ENCODE peak calls at places on chromosome 10, in eight cellular contexts. One of them, this sample, is unnamed.

GRCh38 chr10:100341953-100342626 is 4.9 kb upstream of the SCD start:
- DNase-seq in SK-MEL-5: peak
- DNase-seq in MV-4-11: peak
- DNase-seq in HuH-7.5: peak
- DNase-seq in A549: peak
- DNase-seq in activated T-helper 1 cell treated with anti-CD3 and anti-CD28 coated beads, Interleukin-2, amount 50 U/mL, for 16 hours: no peak
- DNase-seq in NCI-H748 treated with DMSO at 0.1 percent for 48 hours: no peak
- DNase-seq in GM23338: peak
- DNase-seq in this sample: peak

GRCh38 chr10:78953124-78954008 is 115.4 kb upstream of the ZMIZ1 start:
- DNase-seq in SK-MEL-5: no peak
- DNase-seq in MV-4-11: peak
- DNase-seq in HuH-7.5: no peak
- DNase-seq in A549: no peak
- DNase-seq in activated T-helper 1 cell treated with anti-CD3 and anti-CD28 coated beads, Interleukin-2, amount 50 U/mL, for 16 hours: no peak
- DNase-seq in NCI-H748 treated with DMSO at 0.1 percent for 48 hours: no peak
- DNase-seq in GM23338: no peak
- DNase-seq in this sample: peak

GRCh38 chr10:121070257-121070656 is 219.1 kb downstream of the WDR11 start:
- DNase-seq in SK-MEL-5: peak
- DNase-seq in MV-4-11: peak
- DNase-seq in HuH-7.5: peak
- DNase-seq in A549: peak
- DNase-seq in activated T-helper 1 cell treated with anti-CD3 and anti-CD28 coated beads, Interleukin-2, amount 50 U/mL, for 16 hours: no peak
- DNase-seq in NCI-H748 treated with DMSO at 0.1 percent for 48 hours: peak
- DNase-seq in GM23338: peak
- DNase-seq in this sample: peak

GRCh38 chr10:5234106-5234877 is 37.7 kb downstream of the AKR1C4 start:
- DNase-seq in SK-MEL-5: no peak
- DNase-seq in MV-4-11: peak
- DNase-seq in HuH-7.5: no peak
- DNase-seq in A549: peak
- DNase-seq in activated T-helper 1 cell treated with anti-CD3 and anti-CD28 coated beads, Interleukin-2, amount 50 U/mL, for 16 hours: no peak
- DNase-seq in NCI-H748 treated with DMSO at 0.1 percent for 48 hours: no peak
- DNase-seq in GM23338: no peak
- DNase-seq in this sample: peak

GRCh38 chr10:26087666-26088065 is 128.9 kb upstream of the GAD2 start:
- DNase-seq in SK-MEL-5: no peak
- DNase-seq in MV-4-11: no peak
- DNase-seq in HuH-7.5: no peak
- DNase-seq in A549: no peak
- DNase-seq in activated T-helper 1 cell treated with anti-CD3 and anti-CD28 coated beads, Interleukin-2, amount 50 U/mL, for 16 hours: no peak
- DNase-seq in NCI-H748 treated with DMSO at 0.1 percent for 48 hours: no peak
- DNase-seq in GM23338: no peak
- DNase-seq in this sample: no peak

GRCh38 chr10:68734349-68734748 is 13.3 kb downstream of the CCAR1 start:
- DNase-seq in SK-MEL-5: no peak
- DNase-seq in MV-4-11: no peak
- DNase-seq in HuH-7.5: no peak
- DNase-seq in A549: no peak
- DNase-seq in activated T-helper 1 cell treated with anti-CD3 and anti-CD28 coated beads, Interleukin-2, amount 50 U/mL, for 16 hours: no peak
- DNase-seq in NCI-H748 treated with DMSO at 0.1 percent for 48 hours: no peak
- DNase-seq in GM23338: no peak
- DNase-seq in this sample: no peak

GRCh38 chr10:125209591-125210373 is 49.4 kb upstream of the CTBP2 start:
- DNase-seq in SK-MEL-5: peak
- DNase-seq in MV-4-11: no peak
- DNase-seq in HuH-7.5: no peak
- DNase-seq in A549: no peak
- DNase-seq in activated T-helper 1 cell treated with anti-CD3 and anti-CD28 coated beads, Interleukin-2, amount 50 U/mL, for 16 hours: no peak
- DNase-seq in NCI-H748 treated with DMSO at 0.1 percent for 48 hours: no peak
- DNase-seq in GM23338: no peak
- DNase-seq in this sample: peak

GRCh38 chr10:22550732-22551131 is 163.6 kb downstream of the PIP4K2A start:
- DNase-seq in SK-MEL-5: peak
- DNase-seq in MV-4-11: peak
- DNase-seq in HuH-7.5: no peak
- DNase-seq in A549: peak
- DNase-seq in activated T-helper 1 cell treated with anti-CD3 and anti-CD28 coated beads, Interleukin-2, amount 50 U/mL, for 16 hours: peak
- DNase-seq in NCI-H748 treated with DMSO at 0.1 percent for 48 hours: no peak
- DNase-seq in GM23338: peak
- DNase-seq in this sample: peak

GRCh38 chr10:70357447-70358035 is 24.9 kb downstream of the LRRC20 start:
- DNase-seq in SK-MEL-5: no peak
- DNase-seq in MV-4-11: peak
- DNase-seq in HuH-7.5: no peak
- DNase-seq in A549: no peak
- DNase-seq in activated T-helper 1 cell treated with anti-CD3 and anti-CD28 coated beads, Interleukin-2, amount 50 U/mL, for 16 hours: no peak
- DNase-seq in NCI-H748 treated with DMSO at 0.1 percent for 48 hours: no peak
- DNase-seq in GM23338: no peak
- DNase-seq in this sample: no peak

GRCh38 chr10:93463723-93464511 is 18.2 kb downstream of the MYOF start:
- DNase-seq in SK-MEL-5: no peak
- DNase-seq in MV-4-11: peak
- DNase-seq in HuH-7.5: no peak
- DNase-seq in A549: peak
- DNase-seq in activated T-helper 1 cell treated with anti-CD3 and anti-CD28 coated beads, Interleukin-2, amount 50 U/mL, for 16 hours: no peak
- DNase-seq in NCI-H748 treated with DMSO at 0.1 percent for 48 hours: no peak
- DNase-seq in GM23338: no peak
- DNase-seq in this sample: peak

GRCh38 chr10:90350122-90350521 is 507.7 kb downstream of the HTR7 start:
- DNase-seq in SK-MEL-5: no peak
- DNase-seq in MV-4-11: no peak
- DNase-seq in HuH-7.5: no peak
- DNase-seq in A549: no peak
- DNase-seq in activated T-helper 1 cell treated with anti-CD3 and anti-CD28 coated beads, Interleukin-2, amount 50 U/mL, for 16 hours: no peak
- DNase-seq in NCI-H748 treated with DMSO at 0.1 percent for 48 hours: no peak
- DNase-seq in GM23338: no peak
- DNase-seq in this sample: no peak

GRCh38 chr10:3806603-3807002 is 21.6 kb upstream of the KLF6 start:
- DNase-seq in SK-MEL-5: no peak
- DNase-seq in MV-4-11: no peak
- DNase-seq in HuH-7.5: no peak
- DNase-seq in A549: peak
- DNase-seq in activated T-helper 1 cell treated with anti-CD3 and anti-CD28 coated beads, Interleukin-2, amount 50 U/mL, for 16 hours: no peak
- DNase-seq in NCI-H748 treated with DMSO at 0.1 percent for 48 hours: peak
- DNase-seq in GM23338: no peak
- DNase-seq in this sample: peak

GRCh38 chr10:43437141-43437860 is 390 bp downstream of the ZNF487 start:
- DNase-seq in SK-MEL-5: no peak
- DNase-seq in MV-4-11: no peak
- DNase-seq in HuH-7.5: peak
- DNase-seq in A549: peak
- DNase-seq in activated T-helper 1 cell treated with anti-CD3 and anti-CD28 coated beads, Interleukin-2, amount 50 U/mL, for 16 hours: no peak
- DNase-seq in NCI-H748 treated with DMSO at 0.1 percent for 48 hours: no peak
- DNase-seq in GM23338: no peak
- DNase-seq in this sample: peak

GRCh38 chr10:46297406-46298204 is 10.8 kb downstream of the ANTXRL start:
- DNase-seq in SK-MEL-5: no peak
- DNase-seq in MV-4-11: no peak
- DNase-seq in HuH-7.5: no peak
- DNase-seq in A549: no peak
- DNase-seq in activated T-helper 1 cell treated with anti-CD3 and anti-CD28 coated beads, Interleukin-2, amount 50 U/mL, for 16 hours: no peak
- DNase-seq in NCI-H748 treated with DMSO at 0.1 percent for 48 hours: no peak
- DNase-seq in GM23338: no peak
- DNase-seq in this sample: no peak

GRCh38 chr10:127370601-127371000 is 174.2 kb upstream of the INSYN2A start:
- DNase-seq in SK-MEL-5: peak
- DNase-seq in MV-4-11: no peak
- DNase-seq in HuH-7.5: no peak
- DNase-seq in A549: no peak
- DNase-seq in activated T-helper 1 cell treated with anti-CD3 and anti-CD28 coated beads, Interleukin-2, amount 50 U/mL, for 16 hours: no peak
- DNase-seq in NCI-H748 treated with DMSO at 0.1 percent for 48 hours: no peak
- DNase-seq in GM23338: no peak
- DNase-seq in this sample: no peak

GRCh38 chr10:124245806-124246440 is 152.5 kb upstream of the CHST15 start:
- DNase-seq in SK-MEL-5: no peak
- DNase-seq in MV-4-11: no peak
- DNase-seq in HuH-7.5: no peak
- DNase-seq in A549: no peak
- DNase-seq in activated T-helper 1 cell treated with anti-CD3 and anti-CD28 coated beads, Interleukin-2, amount 50 U/mL, for 16 hours: no peak
- DNase-seq in NCI-H748 treated with DMSO at 0.1 percent for 48 hours: no peak
- DNase-seq in GM23338: no peak
- DNase-seq in this sample: no peak

GRCh38 chr10:63515002-63515763 is 6.0 kb upstream of the REEP3 start:
- DNase-seq in SK-MEL-5: peak
- DNase-seq in MV-4-11: peak
- DNase-seq in HuH-7.5: no peak
- DNase-seq in A549: peak
- DNase-seq in activated T-helper 1 cell treated with anti-CD3 and anti-CD28 coated beads, Interleukin-2, amount 50 U/mL, for 16 hours: no peak
- DNase-seq in NCI-H748 treated with DMSO at 0.1 percent for 48 hours: no peak
- DNase-seq in GM23338: peak
- DNase-seq in this sample: peak

GRCh38 chr10:35387768-35388167 is 51.5 kb downstream of the CCNY start:
- DNase-seq in SK-MEL-5: no peak
- DNase-seq in MV-4-11: no peak
- DNase-seq in HuH-7.5: no peak
- DNase-seq in A549: peak
- DNase-seq in activated T-helper 1 cell treated with anti-CD3 and anti-CD28 coated beads, Interleukin-2, amount 50 U/mL, for 16 hours: no peak
- DNase-seq in NCI-H748 treated with DMSO at 0.1 percent for 48 hours: no peak
- DNase-seq in GM23338: no peak
- DNase-seq in this sample: peak

GRCh38 chr10:121450247-121450646 is 148.0 kb downstream of the FGFR2 start:
- DNase-seq in SK-MEL-5: no peak
- DNase-seq in MV-4-11: no peak
- DNase-seq in HuH-7.5: no peak
- DNase-seq in A549: no peak
- DNase-seq in activated T-helper 1 cell treated with anti-CD3 and anti-CD28 coated beads, Interleukin-2, amount 50 U/mL, for 16 hours: no peak
- DNase-seq in NCI-H748 treated with DMSO at 0.1 percent for 48 hours: no peak
- DNase-seq in GM23338: no peak
- DNase-seq in this sample: no peak

GRCh38 chr10:101782811-101783735 is at the start of gene NPM3:
- DNase-seq in SK-MEL-5: peak
- DNase-seq in MV-4-11: peak
- DNase-seq in HuH-7.5: peak
- DNase-seq in A549: peak
- DNase-seq in activated T-helper 1 cell treated with anti-CD3 and anti-CD28 coated beads, Interleukin-2, amount 50 U/mL, for 16 hours: peak
- DNase-seq in NCI-H748 treated with DMSO at 0.1 percent for 48 hours: peak
- DNase-seq in GM23338: peak
- DNase-seq in this sample: peak

GRCh38 chr10:71005337-71006305 is 117.3 kb upstream of the PCBD1 start:
- DNase-seq in SK-MEL-5: no peak
- DNase-seq in MV-4-11: no peak
- DNase-seq in HuH-7.5: no peak
- DNase-seq in A549: no peak
- DNase-seq in activated T-helper 1 cell treated with anti-CD3 and anti-CD28 coated beads, Interleukin-2, amount 50 U/mL, for 16 hours: no peak
- DNase-seq in NCI-H748 treated with DMSO at 0.1 percent for 48 hours: no peak
- DNase-seq in GM23338: no peak
- DNase-seq in this sample: no peak

GRCh38 chr10:84563868-84564267 is 235.5 kb downstream of the CCSER2 start:
- DNase-seq in SK-MEL-5: no peak
- DNase-seq in MV-4-11: peak
- DNase-seq in HuH-7.5: no peak
- DNase-seq in A549: no peak
- DNase-seq in activated T-helper 1 cell treated with anti-CD3 and anti-CD28 coated beads, Interleukin-2, amount 50 U/mL, for 16 hours: no peak
- DNase-seq in NCI-H748 treated with DMSO at 0.1 percent for 48 hours: no peak
- DNase-seq in GM23338: no peak
- DNase-seq in this sample: no peak

GRCh38 chr10:132120200-132120599 is 54.5 kb downstream of the JAKMIP3 start:
- DNase-seq in SK-MEL-5: no peak
- DNase-seq in MV-4-11: no peak
- DNase-seq in HuH-7.5: no peak
- DNase-seq in A549: no peak
- DNase-seq in activated T-helper 1 cell treated with anti-CD3 and anti-CD28 coated beads, Interleukin-2, amount 50 U/mL, for 16 hours: no peak
- DNase-seq in NCI-H748 treated with DMSO at 0.1 percent for 48 hours: no peak
- DNase-seq in GM23338: no peak
- DNase-seq in this sample: no peak

GRCh38 chr10:49185213-49185612 is 3.0 kb downstream of the TMEM273 start:
- DNase-seq in SK-MEL-5: no peak
- DNase-seq in MV-4-11: no peak
- DNase-seq in HuH-7.5: no peak
- DNase-seq in A549: no peak
- DNase-seq in activated T-helper 1 cell treated with anti-CD3 and anti-CD28 coated beads, Interleukin-2, amount 50 U/mL, for 16 hours: no peak
- DNase-seq in NCI-H748 treated with DMSO at 0.1 percent for 48 hours: no peak
- DNase-seq in GM23338: no peak
- DNase-seq in this sample: no peak

GRCh38 chr10:97713351-97713827 is at the start of gene MARVELD1:
- DNase-seq in SK-MEL-5: peak
- DNase-seq in MV-4-11: peak
- DNase-seq in HuH-7.5: peak
- DNase-seq in A549: peak
- DNase-seq in activated T-helper 1 cell treated with anti-CD3 and anti-CD28 coated beads, Interleukin-2, amount 50 U/mL, for 16 hours: no peak
- DNase-seq in NCI-H748 treated with DMSO at 0.1 percent for 48 hours: no peak
- DNase-seq in GM23338: peak
- DNase-seq in this sample: peak

GRCh38 chr10:110416776-110417732 is 80.7 kb upstream of the DUSP5 start:
- DNase-seq in SK-MEL-5: no peak
- DNase-seq in MV-4-11: no peak
- DNase-seq in HuH-7.5: no peak
- DNase-seq in A549: peak
- DNase-seq in activated T-helper 1 cell treated with anti-CD3 and anti-CD28 coated beads, Interleukin-2, amount 50 U/mL, for 16 hours: no peak
- DNase-seq in NCI-H748 treated with DMSO at 0.1 percent for 48 hours: no peak
- DNase-seq in GM23338: no peak
- DNase-seq in this sample: no peak

GRCh38 chr10:51169111-51169510 is 94.8 kb downstream of the PRKG1 start:
- DNase-seq in SK-MEL-5: no peak
- DNase-seq in MV-4-11: no peak
- DNase-seq in HuH-7.5: no peak
- DNase-seq in A549: no peak
- DNase-seq in activated T-helper 1 cell treated with anti-CD3 and anti-CD28 coated beads, Interleukin-2, amount 50 U/mL, for 16 hours: no peak
- DNase-seq in NCI-H748 treated with DMSO at 0.1 percent for 48 hours: no peak
- DNase-seq in GM23338: no peak
- DNase-seq in this sample: no peak

GRCh38 chr10:122040786-122041185 is 51.8 kb downstream of the TACC2 start:
- DNase-seq in SK-MEL-5: no peak
- DNase-seq in MV-4-11: no peak
- DNase-seq in HuH-7.5: no peak
- DNase-seq in A549: no peak
- DNase-seq in activated T-helper 1 cell treated with anti-CD3 and anti-CD28 coated beads, Interleukin-2, amount 50 U/mL, for 16 hours: no peak
- DNase-seq in NCI-H748 treated with DMSO at 0.1 percent for 48 hours: no peak
- DNase-seq in GM23338: no peak
- DNase-seq in this sample: no peak

This sample was measured in iris pigment epithelial cell.